ENCODE peak calls at places on chromosome 13, in nine cellular contexts. One of them, this sample, is unnamed.

GRCh38 chr13:80336335-80336734 is 4.6 kb downstream of the SPRY2 start:
- DNase-seq in mammary epithelial cell: peak
- DNase-seq in OCI-LY7: no peak
- DNase-seq in HCT116: no peak
- DNase-seq in gastrocnemius medialis: no peak
- DNase-seq in breast epithelium: no peak
- DNase-seq in testis: no peak
- DNase-seq in A549: no peak
- DNase-seq in left lung: no peak
- DNase-seq in this sample: no peak

GRCh38 chr13:75468602-75469001 is 13.4 kb downstream of the TBC1D4 start:
- DNase-seq in breast epithelium: no peak
- DNase-seq in testis: no peak
- DNase-seq in left lung: no peak
- DNase-seq in OCI-LY7: no peak
- DNase-seq in gastrocnemius medialis: no peak
- DNase-seq in mammary epithelial cell: no peak
- DNase-seq in HCT116: no peak
- DNase-seq in A549: no peak
- DNase-seq in this sample: no peak

GRCh38 chr13:93364166-93364565 is 137.6 kb downstream of the GPC6 start:
- DNase-seq in OCI-LY7: no peak
- DNase-seq in left lung: no peak
- DNase-seq in A549: no peak
- DNase-seq in HCT116: no peak
- DNase-seq in breast epithelium: no peak
- DNase-seq in gastrocnemius medialis: no peak
- DNase-seq in testis: no peak
- DNase-seq in mammary epithelial cell: peak
- DNase-seq in this sample: peak

GRCh38 chr13:39888865-39889810 is 233.7 kb downstream of the COG6 start:
- DNase-seq in breast epithelium: no peak
- DNase-seq in A549: no peak
- DNase-seq in mammary epithelial cell: peak
- DNase-seq in HCT116: no peak
- DNase-seq in gastrocnemius medialis: no peak
- DNase-seq in testis: no peak
- DNase-seq in OCI-LY7: no peak
- DNase-seq in left lung: no peak
- DNase-seq in this sample: no peak

GRCh38 chr13:46165485-46166220 is 16.3 kb downstream of the LCP1 start:
- DNase-seq in HCT116: no peak
- DNase-seq in left lung: no peak
- DNase-seq in mammary epithelial cell: peak
- DNase-seq in breast epithelium: no peak
- DNase-seq in OCI-LY7: peak
- DNase-seq in testis: no peak
- DNase-seq in A549: no peak
- DNase-seq in gastrocnemius medialis: no peak
- DNase-seq in this sample: no peak

GRCh38 chr13:77022341-77022740 is 4.6 kb downstream of the FBXL3 start:
- DNase-seq in gastrocnemius medialis: no peak
- DNase-seq in left lung: no peak
- DNase-seq in OCI-LY7: no peak
- DNase-seq in A549: no peak
- DNase-seq in mammary epithelial cell: no peak
- DNase-seq in breast epithelium: no peak
- DNase-seq in HCT116: no peak
- DNase-seq in testis: no peak
- DNase-seq in this sample: no peak

GRCh38 chr13:52776726-52777125 is 37.1 kb upstream of the CNMD start:
- DNase-seq in mammary epithelial cell: no peak
- DNase-seq in left lung: no peak
- DNase-seq in gastrocnemius medialis: no peak
- DNase-seq in breast epithelium: no peak
- DNase-seq in HCT116: no peak
- DNase-seq in OCI-LY7: no peak
- DNase-seq in testis: no peak
- DNase-seq in A549: no peak
- DNase-seq in this sample: no peak

GRCh38 chr13:105783261-105783660 is 752.2 kb downstream of the EFNB2 start:
- DNase-seq in left lung: no peak
- DNase-seq in OCI-LY7: no peak
- DNase-seq in gastrocnemius medialis: no peak
- DNase-seq in testis: no peak
- DNase-seq in breast epithelium: no peak
- DNase-seq in A549: no peak
- DNase-seq in HCT116: no peak
- DNase-seq in mammary epithelial cell: no peak
- DNase-seq in this sample: no peak

GRCh38 chr13:113009743-113010509 is 40.9 kb downstream of the MCF2L start:
- DNase-seq in testis: no peak
- DNase-seq in A549: no peak
- DNase-seq in gastrocnemius medialis: no peak
- DNase-seq in breast epithelium: no peak
- DNase-seq in mammary epithelial cell: no peak
- DNase-seq in OCI-LY7: no peak
- DNase-seq in HCT116: no peak
- DNase-seq in left lung: no peak
- DNase-seq in this sample: no peak

GRCh38 chr13:20363604-20364003 is 131.5 kb upstream of the GJB6 start:
- DNase-seq in gastrocnemius medialis: no peak
- DNase-seq in left lung: no peak
- DNase-seq in HCT116: no peak
- DNase-seq in testis: no peak
- DNase-seq in breast epithelium: no peak
- DNase-seq in mammary epithelial cell: no peak
- DNase-seq in A549: no peak
- DNase-seq in OCI-LY7: no peak
- DNase-seq in this sample: no peak

GRCh38 chr13:28707629-28708427 is 10.9 kb downstream of the SLC46A3 start:
- DNase-seq in mammary epithelial cell: peak
- DNase-seq in OCI-LY7: peak
- DNase-seq in left lung: no peak
- DNase-seq in breast epithelium: no peak
- DNase-seq in A549: no peak
- DNase-seq in HCT116: no peak
- DNase-seq in testis: no peak
- DNase-seq in gastrocnemius medialis: no peak
- DNase-seq in this sample: peak

GRCh38 chr13:71661921-71662320 is 205.1 kb downstream of the DACH1 start:
- DNase-seq in gastrocnemius medialis: no peak
- DNase-seq in testis: no peak
- DNase-seq in breast epithelium: no peak
- DNase-seq in mammary epithelial cell: no peak
- DNase-seq in left lung: no peak
- DNase-seq in A549: no peak
- DNase-seq in OCI-LY7: no peak
- DNase-seq in HCT116: no peak
- DNase-seq in this sample: no peak

DNA sequence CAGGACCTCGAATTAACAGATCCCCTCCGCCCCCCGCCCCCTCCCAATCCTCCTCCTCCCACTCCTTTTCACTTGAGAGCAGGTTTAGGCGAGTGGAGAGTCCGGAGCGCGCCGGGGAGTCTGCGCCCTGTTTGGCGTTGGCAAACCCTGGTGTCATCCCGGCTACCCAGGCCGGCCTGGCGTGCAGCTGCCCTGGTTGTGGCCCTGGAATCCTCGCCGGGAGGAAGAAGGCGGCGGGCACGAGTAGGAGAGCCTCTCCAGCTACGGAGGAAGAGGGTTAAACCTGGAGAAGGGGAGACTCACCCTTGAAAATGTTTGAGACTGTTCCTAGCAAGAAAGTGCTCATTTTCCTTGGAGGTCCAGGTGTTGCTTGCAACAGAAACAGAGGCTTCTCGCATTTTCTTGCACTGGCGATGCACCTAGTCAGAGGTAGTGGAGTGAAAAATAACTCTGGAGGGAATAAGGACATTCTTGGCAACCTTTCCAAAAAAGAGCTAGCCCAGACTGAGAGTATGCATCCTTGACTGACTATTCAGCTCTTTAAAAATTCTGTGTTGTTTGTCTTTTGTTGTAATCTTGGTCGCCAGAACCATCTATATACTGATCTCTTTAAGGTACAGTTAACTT is 1.3 kb upstream of the SOX21 start:
- DNase-seq in HCT116: no peak
- DNase-seq in OCI-LY7: no peak
- DNase-seq in gastrocnemius medialis: no peak
- DNase-seq in breast epithelium: no peak
- DNase-seq in mammary epithelial cell: no peak
- DNase-seq in left lung: no peak
- DNase-seq in A549: no peak
- DNase-seq in testis: no peak
- DNase-seq in this sample: no peak
- H3K4me3 ChIP-seq in HCT116: no peak
- H3K4me3 ChIP-seq in OCI-LY7: no peak
- H3K4me3 ChIP-seq in gastrocnemius medialis: peak
- H3K4me3 ChIP-seq in breast epithelium: peak
- H3K4me3 ChIP-seq in mammary epithelial cell: no peak
- H3K4me3 ChIP-seq in left lung: no peak
- H3K4me3 ChIP-seq in A549: peak
- H3K4me3 ChIP-seq in testis: no peak
- H3K4me3 ChIP-seq in this sample: no peak

GRCh38 chr13:26976336-26976735 is 195.3 kb downstream of the USP12 start:
- DNase-seq in A549: no peak
- DNase-seq in left lung: no peak
- DNase-seq in gastrocnemius medialis: no peak
- DNase-seq in OCI-LY7: no peak
- DNase-seq in mammary epithelial cell: no peak
- DNase-seq in breast epithelium: no peak
- DNase-seq in HCT116: no peak
- DNase-seq in testis: no peak
- DNase-seq in this sample: no peak

GRCh38 chr13:26977541-26977940 is 194.1 kb downstream of the USP12 start:
- DNase-seq in left lung: no peak
- DNase-seq in testis: no peak
- DNase-seq in breast epithelium: no peak
- DNase-seq in OCI-LY7: no peak
- DNase-seq in HCT116: no peak
- DNase-seq in mammary epithelial cell: no peak
- DNase-seq in gastrocnemius medialis: no peak
- DNase-seq in A549: no peak
- DNase-seq in this sample: no peak

GRCh38 chr13:26979334-26979733 is 192.3 kb downstream of the USP12 start:
- DNase-seq in testis: no peak
- DNase-seq in gastrocnemius medialis: no peak
- DNase-seq in breast epithelium: no peak
- DNase-seq in mammary epithelial cell: no peak
- DNase-seq in A549: no peak
- DNase-seq in left lung: no peak
- DNase-seq in OCI-LY7: no peak
- DNase-seq in HCT116: no peak
- DNase-seq in this sample: no peak

GRCh38 chr13:26980099-26981031 is 191.2 kb downstream of the USP12 start:
- DNase-seq in breast epithelium: no peak
- DNase-seq in mammary epithelial cell: no peak
- DNase-seq in OCI-LY7: no peak
- DNase-seq in testis: no peak
- DNase-seq in A549: no peak
- DNase-seq in left lung: no peak
- DNase-seq in HCT116: no peak
- DNase-seq in gastrocnemius medialis: no peak
- DNase-seq in this sample: no peak

GRCh38 chr13:26978081-26978860 is 193.3 kb downstream of the USP12 start:
- DNase-seq in OCI-LY7: no peak
- DNase-seq in A549: no peak
- DNase-seq in left lung: no peak
- DNase-seq in gastrocnemius medialis: no peak
- DNase-seq in HCT116: no peak
- DNase-seq in testis: no peak
- DNase-seq in mammary epithelial cell: no peak
- DNase-seq in breast epithelium: no peak
- DNase-seq in this sample: no peak
- H3K27ac ChIP-seq in OCI-LY7: no peak
- H3K27ac ChIP-seq in A549: no peak
- H3K27ac ChIP-seq in left lung: no peak
- H3K27ac ChIP-seq in gastrocnemius medialis: no peak
- H3K27ac ChIP-seq in HCT116: no peak
- H3K27ac ChIP-seq in testis: no peak
- H3K27ac ChIP-seq in mammary epithelial cell: no peak
- H3K27ac ChIP-seq in breast epithelium: no peak
- H3K27ac ChIP-seq in this sample: no peak

GRCh38 chr13:30334663-30335386 is 27.5 kb upstream of the KATNAL1 start:
- DNase-seq in A549: peak
- DNase-seq in OCI-LY7: peak
- DNase-seq in testis: peak
- DNase-seq in gastrocnemius medialis: no peak
- DNase-seq in mammary epithelial cell: no peak
- DNase-seq in breast epithelium: no peak
- DNase-seq in left lung: no peak
- DNase-seq in HCT116: peak
- DNase-seq in this sample: no peak
- TF ChIP-seq CTCF in A549: peak
- TF ChIP-seq CTCF in OCI-LY7: peak
- TF ChIP-seq CTCF in testis: peak
- TF ChIP-seq CTCF in gastrocnemius medialis: peak
- TF ChIP-seq CTCF in mammary epithelial cell: peak
- TF ChIP-seq CTCF in breast epithelium: peak
- TF ChIP-seq CTCF in left lung: peak
- TF ChIP-seq CTCF in HCT116: peak
- TF ChIP-seq CTCF in this sample: peak

DNA sequence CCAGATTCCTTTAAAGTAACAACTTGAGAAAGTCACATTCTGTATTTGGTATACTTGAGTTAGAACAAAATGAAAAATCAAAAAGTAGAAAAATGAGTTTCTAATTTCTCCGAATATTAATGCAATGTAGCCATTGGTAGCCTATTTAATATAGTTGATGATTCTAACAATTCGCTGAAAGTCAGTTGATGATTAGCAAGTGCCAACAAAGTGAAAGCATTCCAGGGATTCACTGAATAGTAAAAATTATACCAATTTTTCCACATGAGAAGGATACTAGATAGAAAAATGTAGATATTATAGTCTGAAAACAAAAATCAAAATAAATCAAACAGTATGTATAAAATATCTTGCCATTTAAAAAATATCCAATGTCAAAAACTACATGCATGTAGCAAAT is 117.2 kb downstream of the FREM2 start:
- DNase-seq in OCI-LY7: no peak
- DNase-seq in mammary epithelial cell: no peak
- DNase-seq in gastrocnemius medialis: no peak
- DNase-seq in testis: no peak
- DNase-seq in left lung: no peak
- DNase-seq in HCT116: no peak
- DNase-seq in A549: no peak
- DNase-seq in breast epithelium: no peak
- DNase-seq in this sample: no peak
- H3K4me3 ChIP-seq in OCI-LY7: no peak
- H3K4me3 ChIP-seq in mammary epithelial cell: no peak
- H3K4me3 ChIP-seq in gastrocnemius medialis: no peak
- H3K4me3 ChIP-seq in testis: no peak
- H3K4me3 ChIP-seq in left lung: no peak
- H3K4me3 ChIP-seq in HCT116: no peak
- H3K4me3 ChIP-seq in A549: no peak
- H3K4me3 ChIP-seq in breast epithelium: no peak
- H3K4me3 ChIP-seq in this sample: no peak

This sample was measured in AG04450.